ENCODE peak calls at places on chromosome 5, in seven cellular contexts. L, E, G, X, M, U and H are unnamed samples.

GRCh38 chr5:76175821-76176403 is 92.7 kb downstream of the SV2C start:
- DNase-seq in L (no peak), E (no peak), G (no peak), X (no peak), M (no peak), U (peak), H (no peak)

GRCh38 chr5:164627051-164627450 is 1121.6 kb downstream of the MAT2B start:
- DNase-seq in L (no peak), E (no peak), G (no peak), X (no peak), M (no peak), U (no peak), H (no peak)

GRCh38 chr5:58412932-58413331 is 47.0 kb downstream of the PLK2 start:
- DNase-seq in L (no peak), E (no peak), G (no peak), X (no peak), M (no peak), U (no peak), H (no peak)

GRCh38 chr5:154945695-154946301 is 4.9 kb downstream of the MRPL22 start:
- DNase-seq in L (peak), E (no peak), G (no peak), X (peak), M (no peak), U (peak), H (no peak)

GRCh38 chr5:53191766-53192165 is 82.2 kb upstream of the MOCS2 start:
- DNase-seq in L (no peak), E (no peak), G (no peak), X (no peak), M (no peak), U (no peak), H (no peak)

GRCh38 chr5:120160120-120160895 is 303.8 kb upstream of the PRR16 start:
- DNase-seq in L (peak), E (no peak), G (no peak), X (peak), M (no peak), U (no peak), H (no peak)

GRCh38 chr5:168347786-168348414 is 56.5 kb downstream of the WWC1 start:
- DNase-seq in L (no peak), E (no peak), G (no peak), X (no peak), M (no peak), U (no peak), H (no peak)

GRCh38 chr5:170095687-170096086 is 10.0 kb upstream of the FOXI1 start:
- DNase-seq in L (peak), E (no peak), G (no peak), X (no peak), M (no peak), U (no peak), H (no peak)

GRCh38 chr5:179130101-179130681 is 70.0 kb downstream of the ZNF354C start:
- DNase-seq in L (no peak), E (no peak), G (no peak), X (no peak), M (no peak), U (no peak), H (no peak)

GRCh38 chr5:174046558-174046957 is 1.1 kb downstream of the NSG2 start:
- DNase-seq in L (no peak), E (no peak), G (no peak), X (no peak), M (no peak), U (no peak), H (no peak)

GRCh38 chr5:94469889-94470288 is 148.5 kb downstream of the KIAA0825 start:
- DNase-seq in L (peak), E (no peak), G (no peak), X (peak), M (no peak), U (no peak), H (peak)

GRCh38 chr5:181133610-181134231 is 2.8 kb upstream of the OR2V1 start:
- DNase-seq in L (peak), E (peak), G (peak), X (peak), M (peak), U (peak), H (peak)

GRCh38 chr5:145718956-145719355 is 116.2 kb downstream of the PRELID2 start:
- DNase-seq in L (peak), E (no peak), G (peak), X (peak), M (no peak), U (no peak), H (peak)

GRCh38 chr5:61333351-61334223 is 1.5 kb downstream of the ZSWIM6 start:
- DNase-seq in L (peak), E (peak), G (no peak), X (peak), M (peak), U (peak), H (no peak)

GRCh38 chr5:174187001-174187400 is 141.5 kb downstream of the NSG2 start:
- DNase-seq in L (no peak), E (no peak), G (no peak), X (no peak), M (no peak), U (no peak), H (no peak)

GRCh38 chr5:158154226-158155005 is 295.5 kb upstream of the CLINT1 start:
- DNase-seq in L (peak), E (no peak), G (no peak), X (peak), M (no peak), U (no peak), H (peak)

GRCh38 chr5:154418344-154418820 is 27.4 kb upstream of the SAP30L start:
- DNase-seq in L (peak), E (no peak), G (no peak), X (no peak), M (no peak), U (no peak), H (no peak)

GRCh38 chr5:1785984-1786383 is 13.7 kb downstream of the MRPL36 start:
- DNase-seq in L (no peak), E (no peak), G (no peak), X (no peak), M (no peak), U (no peak), H (no peak)

GRCh38 chr5:175652741-175653663 is 4.9 kb upstream of the HRH2 start:
- DNase-seq in L (no peak), E (peak), G (no peak), X (no peak), M (no peak), U (peak), H (no peak)

GRCh38 chr5:142376001-142376400 is 51.2 kb upstream of the SPRY4 start:
- DNase-seq in L (no peak), E (no peak), G (no peak), X (no peak), M (no peak), U (no peak), H (no peak)

GRCh38 chr5:145471831-145472616 is 363.1 kb downstream of the PRELID2 start:
- DNase-seq in L (peak), E (no peak), G (no peak), X (no peak), M (no peak), U (no peak), H (no peak)

GRCh38 chr5:144247131-144247530 is 76.5 kb downstream of the KCTD16 start:
- DNase-seq in L (no peak), E (no peak), G (no peak), X (no peak), M (no peak), U (no peak), H (no peak)

GRCh38 chr5:135244620-135245021 is 154.4 kb downstream of the MACROH2A1 start:
- DNase-seq in L (no peak), E (no peak), G (no peak), X (no peak), M (no peak), U (no peak), H (no peak)

GRCh38 chr5:172973127-172973916 is 10.2 kb upstream of the ATP6V0E1 start:
- DNase-seq in L (no peak), E (no peak), G (no peak), X (peak), M (no peak), U (no peak), H (no peak)

GRCh38 chr5:41122459-41122858 is 51.3 kb upstream of the MROH2B start:
- DNase-seq in L (no peak), E (no peak), G (no peak), X (no peak), M (no peak), U (peak), H (no peak)

GRCh38 chr5:122478741-122479459 is 166.9 kb downstream of the SNCAIP start:
- DNase-seq in L (no peak), E (no peak), G (peak), X (peak), M (no peak), U (no peak), H (peak)

GRCh38 chr5:22852807-22853670 is at the start of gene CDH12:
- DNase-seq in L (no peak), E (no peak), G (no peak), X (no peak), M (peak), U (peak), H (no peak)

GRCh38 chr5:54738118-54738972 is 220.8 kb downstream of the SNX18 start:
- DNase-seq in L (peak), E (peak), G (no peak), X (peak), M (peak), U (no peak), H (no peak)

GRCh38 chr5:137372386-137373160 is 126.6 kb downstream of the SPOCK1 start:
- DNase-seq in L (peak), E (no peak), G (no peak), X (peak), M (no peak), U (no peak), H (no peak)

GRCh38 chr5:169609716-169610115 is 26.1 kb downstream of the SPDL1 start:
- DNase-seq in L (no peak), E (no peak), G (no peak), X (peak), M (no peak), U (no peak), H (no peak)

GRCh38 chr5:154793599-154794524 is 38.7 kb downstream of the LARP1 start:
- DNase-seq in L (no peak), E (no peak), G (no peak), X (peak), M (no peak), U (no peak), H (no peak)

GRCh38 chr5:119397518-119398380 is 41.9 kb downstream of the TNFAIP8 start:
- DNase-seq in L (peak), E (no peak), G (no peak), X (peak), M (no peak), U (peak), H (no peak)

GRCh38 chr5:133321833-133322420 is 270.1 kb downstream of the HSPA4 start:
- DNase-seq in L (no peak), E (no peak), G (no peak), X (no peak), M (peak), U (peak), H (no peak)

GRCh38 chr5:16304846-16305245 is 125.3 kb upstream of the MARCHF11 start:
- DNase-seq in L (peak), E (no peak), G (no peak), X (no peak), M (no peak), U (no peak), H (no peak)

GRCh38 chr5:10858307-10858706 is 97.3 kb upstream of the DAP start:
- DNase-seq in L (no peak), E (no peak), G (no peak), X (no peak), M (no peak), U (no peak), H (no peak)

GRCh38 chr5:10856646-10857332 is 95.8 kb upstream of the DAP start:
- DNase-seq in L (peak), E (peak), G (peak), X (peak), M (no peak), U (peak), H (no peak)

GRCh38 chr5:10856071-10856470 is 95.0 kb upstream of the DAP start:
- DNase-seq in L (no peak), E (no peak), G (no peak), X (no peak), M (no peak), U (no peak), H (no peak)

GRCh38 chr5:10859393-10860195 is 98.6 kb upstream of the DAP start:
- DNase-seq in L (no peak), E (no peak), G (peak), X (no peak), M (no peak), U (no peak), H (no peak)

GRCh38 chr5:10857333-10857723 is 96.3 kb upstream of the DAP start:
- DNase-seq in L (no peak), E (no peak), G (no peak), X (no peak), M (no peak), U (no peak), H (no peak)
- TF ChIP-seq CTCF in L (no peak), E (no peak), G (no peak), X (no peak), M (no peak), U (no peak), H (no peak)

GRCh38 chr5:74206571-74207550 is 433.7 kb downstream of the ENC1 start:
- DNase-seq in L (peak), E (peak), G (no peak), X (peak), M (no peak), U (no peak), H (no peak)

GRCh38 chr5:74209566-74209965 is 431.0 kb downstream of the ENC1 start:
- DNase-seq in L (peak), E (no peak), G (no peak), X (no peak), M (no peak), U (no peak), H (no peak)

GRCh38 chr5:74216012-74216411 is 424.5 kb downstream of the ENC1 start:
- DNase-seq in L (no peak), E (no peak), G (no peak), X (no peak), M (no peak), U (no peak), H (no peak)

DNA sequence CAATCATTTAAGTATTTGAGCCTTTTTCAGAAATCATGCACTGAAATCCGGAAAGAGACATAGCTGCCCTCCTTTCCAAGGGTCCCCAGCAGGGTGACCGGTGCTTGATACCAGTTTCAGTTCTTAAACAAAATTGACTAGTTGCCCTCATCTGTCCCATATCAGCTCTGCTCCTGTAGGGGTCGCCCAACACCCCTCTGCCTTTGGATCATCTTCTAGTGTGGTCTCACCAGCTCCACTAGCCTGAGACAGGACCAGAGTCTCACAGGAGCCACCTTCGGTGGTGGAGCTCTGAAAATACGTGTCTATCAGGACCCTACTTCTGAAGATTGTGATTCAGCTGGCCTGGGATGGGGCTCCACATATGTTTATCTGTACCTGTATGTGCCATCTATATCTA is 428.2 kb downstream of the ENC1 start:
- DNase-seq in L (no peak), E (peak), G (peak), X (peak), M (no peak), U (peak), H (no peak)
- TF ChIP-seq CTCF in L (peak), E (no peak), G (peak), X (peak), M (no peak), U (peak), H (peak)

GRCh38 chr5:141343953-141344463 is 379 bp downstream of the PCDHGA3 start:
- DNase-seq in L (no peak), E (no peak), G (no peak), X (no peak), M (no peak), U (no peak), H (no peak)

GRCh38 chr5:141338538-141339306 is at the start of gene PCDHGA2:
- DNase-seq in L (peak), E (no peak), G (peak), X (peak), M (no peak), U (peak), H (no peak)

GRCh38 chr5:141345327-141345726 is 1.7 kb downstream of the PCDHGA3 start:
- DNase-seq in L (no peak), E (no peak), G (no peak), X (no peak), M (peak), U (no peak), H (no peak)

GRCh38 chr5:141342773-141343172 is 856 bp upstream of the PCDHGA3 start:
- DNase-seq in L (no peak), E (no peak), G (no peak), X (no peak), M (no peak), U (no peak), H (no peak)

GRCh38 chr5:141343242-141343952 is at the start of gene PCDHGA3:
- DNase-seq in L (peak), E (no peak), G (no peak), X (peak), M (no peak), U (peak), H (no peak)
- TF ChIP-seq CTCF in L (peak), E (no peak), G (peak), X (peak), M (peak), U (no peak), H (peak)

DNA sequence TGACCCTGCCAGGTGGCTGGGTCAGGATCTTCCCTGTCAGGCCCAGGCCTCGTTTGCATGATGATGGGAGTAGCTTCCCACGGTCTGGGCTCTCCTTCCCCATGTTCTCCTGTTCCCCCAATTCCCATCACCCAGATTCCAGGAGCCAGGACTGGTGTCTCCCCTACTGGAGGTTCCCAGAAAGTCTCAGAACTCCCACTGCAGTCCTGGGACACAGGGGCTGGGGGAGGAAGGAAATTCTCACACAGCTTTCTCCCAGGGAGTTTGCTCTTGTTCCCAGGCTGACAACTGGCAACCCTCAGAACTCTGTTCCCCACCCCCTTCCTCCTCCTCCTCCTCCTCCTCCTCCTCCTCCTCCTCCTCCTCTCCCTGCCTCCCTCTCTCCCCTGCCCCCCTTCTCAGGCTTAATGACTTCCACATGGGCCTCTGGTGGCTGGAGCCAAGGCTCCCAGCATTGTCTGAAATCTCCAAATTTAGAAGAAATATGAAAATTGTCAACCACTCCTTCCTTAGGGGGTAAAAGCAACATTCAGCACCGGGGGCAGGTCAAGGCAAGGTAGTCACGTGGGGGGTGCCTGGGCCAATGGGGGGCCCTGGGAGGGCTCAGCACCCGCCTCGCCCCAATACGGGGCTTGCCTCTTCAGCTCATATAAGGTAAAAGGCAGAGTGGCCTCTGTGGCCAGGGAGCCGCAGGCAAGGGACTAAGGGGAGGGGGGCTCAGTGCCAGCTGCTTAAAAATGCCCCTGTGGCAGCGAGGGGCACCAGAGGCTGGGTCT is 27.3 kb upstream of the IL17B start:
- DNase-seq in L (peak), E (peak), G (no peak), X (peak), M (no peak), U (no peak), H (peak)
- TF ChIP-seq CTCF in L (peak), E (no peak), G (no peak), X (peak), M (no peak), U (no peak), H (peak)

GRCh38 chr5:140114341-140115185 is 654 bp downstream of the PURA start:
- DNase-seq in L (peak), E (peak), G (no peak), X (peak), M (peak), U (peak), H (no peak)

GRCh38 chr5:140117523-140117922 is 3.6 kb downstream of the PURA start:
- DNase-seq in L (no peak), E (no peak), G (no peak), X (no peak), M (no peak), U (no peak), H (no peak)

GRCh38 chr5:140115186-140115500 is 1.2 kb downstream of the PURA start:
- DNase-seq in L (no peak), E (no peak), G (no peak), X (no peak), M (no peak), U (no peak), H (no peak)

GRCh38 chr5:140116716-140117115 is 2.8 kb downstream of the PURA start:
- DNase-seq in L (no peak), E (no peak), G (no peak), X (no peak), M (no peak), U (no peak), H (no peak)

DNA sequence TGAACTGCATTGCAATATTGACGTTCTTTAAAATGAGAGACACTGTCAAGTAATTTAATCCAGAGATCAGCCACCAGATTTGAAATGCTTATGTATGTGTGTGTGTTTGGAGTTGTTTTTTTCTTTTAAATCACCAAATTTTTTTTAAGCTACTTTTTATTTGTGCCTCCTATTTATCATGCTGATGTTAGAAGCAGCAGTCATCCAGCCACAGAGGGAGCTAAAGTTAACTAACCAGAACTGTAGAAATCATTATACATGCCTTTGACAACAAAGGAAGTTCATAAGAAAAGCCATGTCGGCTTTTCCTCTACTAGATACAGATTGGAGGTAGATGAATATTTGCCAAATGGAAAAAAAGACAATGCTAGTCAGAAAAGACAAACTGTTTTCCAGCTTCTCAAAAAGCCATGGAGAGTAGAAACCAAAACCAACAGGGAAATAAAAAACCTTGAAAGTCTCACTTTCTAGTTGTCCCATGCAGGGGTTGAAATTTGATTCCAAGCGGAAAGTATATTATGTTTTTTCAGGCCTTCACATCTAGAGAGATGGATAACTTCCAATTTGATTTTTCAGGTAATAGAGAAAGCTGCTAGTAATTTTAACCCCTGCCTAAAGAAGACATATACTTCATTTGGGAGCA is 4.5 kb downstream of the PURA start:
- DNase-seq in L (peak), E (no peak), G (no peak), X (no peak), M (no peak), U (no peak), H (no peak)
- TF ChIP-seq CTCF in L (peak), E (no peak), G (peak), X (no peak), M (no peak), U (no peak), H (no peak)